ENCODE peak calls at places on chromosomes 12 and 14, in five cellular contexts. C is right lobe of liver, M is MM.1S, J is HepG2, R is transverse colon. P is an unnamed sample.

GRCh38 chr14:93953263-93953662 is 23.1 kb downstream of the ASB2 start:
- DNase-seq in M (no peak), R (peak; percentile 46), J (peak; percentile 50), C (no peak), P (no peak)

GRCh38 chr12:127546721-127547505 is 720.1 kb upstream of the TMEM132C start:
- DNase-seq in R (no peak), J (no peak), M (no peak), C (no peak), P (no peak)

GRCh38 chr12:108237272-108237671 is 101.8 kb downstream of the CMKLR1 start:
- DNase-seq in C (no peak), M (no peak), R (no peak), J (peak; percentile 7), P (no peak)

GRCh38 chr12:131833896-131834641 is 5.9 kb downstream of the MMP17 start:
- DNase-seq in R (no peak), M (no peak), C (no peak), J (no peak), P (no peak)

GRCh38 chr14:65482769-65483438 is 70.4 kb downstream of the FUT8 start:
- DNase-seq in R (no peak), C (no peak), M (no peak), J (no peak), P (no peak)

GRCh38 chr12:16155938-16156337 is 121.5 kb downstream of the SLC15A5 start:
- DNase-seq in C (no peak), M (no peak), J (no peak), R (no peak), P (no peak)

GRCh38 chr12:57517187-57517586 is 3.1 kb downstream of the DDIT3 start:
- DNase-seq in C (no peak), M (no peak), J (no peak), R (no peak), P (no peak)

GRCh38 chr12:19833775-19834501 is 394.6 kb downstream of the AEBP2 start:
- DNase-seq in J (no peak), C (no peak), M (no peak), R (no peak), P (peak; percentile 3)

GRCh38 chr12:87922721-87923120 is 106.5 kb downstream of the C12orf50 start:
- DNase-seq in C (no peak), M (no peak), R (no peak), J (no peak), P (no peak)

GRCh38 chr12:80041071-80041470 is 58.3 kb upstream of the OTOGL start:
- DNase-seq in R (no peak), M (no peak), J (no peak), C (no peak), P (no peak)
- H3K4me3 ChIP-seq in R (no peak overlapping the region), M (no peak overlapping the region), J (no peak overlapping the region), C (no peak overlapping the region), P (no peak overlapping the region)

GRCh38 chr14:99247091-99247729 is 24.8 kb downstream of the BCL11B start:
- DNase-seq in C (no peak), M (no peak), R (no peak), J (no peak), P (no peak)
- H3K4me3 ChIP-seq in C (no peak overlapping the region), M (no peak overlapping the region), R (peak overlapping the region; percentile 28), J (no peak overlapping the region), P (no peak overlapping the region)

GRCh38 chr14:100823488-100823887 is 2.4 kb upstream of the MEG3 start:
- DNase-seq in C (no peak), J (no peak), M (no peak), R (no peak), P (no peak)

GRCh38 chr14:100825691-100826331 is at the start of gene MEG3:
- DNase-seq in C (no peak), J (no peak), M (no peak), R (peak; percentile 22), P (no peak)

GRCh38 chr14:100824156-100824555 is 1.8 kb upstream of the MEG3 start:
- DNase-seq in M (no peak), R (no peak), C (peak; percentile 53), J (no peak), P (no peak)

GRCh38 chr14:100826371-100827139 is 637 bp downstream of the MEG3 start:
- DNase-seq in M (no peak), R (no peak), J (no peak), C (no peak), P (no peak)

GRCh38 chr14:100824946-100825690 is 800 bp upstream of the MEG3 start:
- DNase-seq in M (no peak), J (no peak), C (no peak), R (no peak), P (no peak)
- H3K4me3 ChIP-seq in M (no peak overlapping the region), J (no peak overlapping the region), C (no peak overlapping the region), R (peak overlapping the region; percentile 37), P (no peak overlapping the region)

DNA sequence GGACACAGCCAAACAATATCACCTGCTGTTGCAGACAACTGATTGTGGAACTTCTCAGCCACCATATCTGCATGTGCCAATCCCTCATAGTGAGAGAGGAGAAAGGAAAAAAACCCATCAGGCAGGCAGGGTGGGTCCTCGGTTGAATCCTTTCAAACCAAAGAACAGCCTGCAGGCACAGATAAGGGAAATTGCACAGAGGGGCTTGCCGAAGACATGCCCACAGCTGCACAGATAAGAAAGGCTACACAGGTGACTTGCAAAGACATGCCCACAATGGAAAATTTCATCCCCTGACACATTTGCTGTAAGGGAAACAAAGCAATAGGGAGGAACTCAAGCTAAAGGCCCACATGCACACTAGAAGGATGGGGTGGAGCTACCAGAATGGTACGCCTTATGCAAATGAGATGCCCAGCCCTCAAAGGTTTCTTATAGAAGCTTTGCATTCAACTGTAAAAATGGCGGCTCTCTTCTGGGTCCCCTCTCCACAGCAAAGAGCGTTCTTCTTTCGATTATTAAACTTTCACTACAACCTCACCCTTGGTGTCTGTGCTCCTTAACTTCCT is 170.0 kb upstream of the TMPO start:
- DNase-seq in M (no peak), J (no peak), R (no peak), C (no peak), P (peak; percentile 46)
- H3K4me3 ChIP-seq in M (no peak overlapping the region), J (no peak overlapping the region), R (no peak overlapping the region), C (no peak overlapping the region), P (no peak overlapping the region)

GRCh38 chr12:85657836-85658235 is 178.4 kb downstream of the RASSF9 start:
- DNase-seq in C (no peak), M (no peak), J (no peak), R (no peak), P (no peak)
- H3K4me3 ChIP-seq in C (no peak overlapping the region), M (no peak overlapping the region), J (no peak overlapping the region), R (no peak overlapping the region), P (no peak overlapping the region)

GRCh38 chr14:60091550-60092511 is at the start of gene PCNX4:
- DNase-seq in J (peak; percentile 94), C (peak; percentile 98), R (peak; percentile 98), M (peak; percentile 91), P (peak; percentile 99)

GRCh38 chr14:60092516-60092915 is 793 bp downstream of the PCNX4 start:
- DNase-seq in C (no peak), J (peak; percentile 39), R (peak; percentile 18), M (peak; percentile 9), P (peak; percentile 31)

GRCh38 chr14:60093088-60093487 is 1.4 kb downstream of the PCNX4 start:
- DNase-seq in C (no peak), R (no peak), M (no peak), J (no peak), P (no peak)

GRCh38 chr14:60094306-60094897 is 2.7 kb downstream of the PCNX4 start:
- DNase-seq in M (no peak), R (no peak), C (no peak), J (peak; percentile 90), P (peak; percentile 79)

DNA sequence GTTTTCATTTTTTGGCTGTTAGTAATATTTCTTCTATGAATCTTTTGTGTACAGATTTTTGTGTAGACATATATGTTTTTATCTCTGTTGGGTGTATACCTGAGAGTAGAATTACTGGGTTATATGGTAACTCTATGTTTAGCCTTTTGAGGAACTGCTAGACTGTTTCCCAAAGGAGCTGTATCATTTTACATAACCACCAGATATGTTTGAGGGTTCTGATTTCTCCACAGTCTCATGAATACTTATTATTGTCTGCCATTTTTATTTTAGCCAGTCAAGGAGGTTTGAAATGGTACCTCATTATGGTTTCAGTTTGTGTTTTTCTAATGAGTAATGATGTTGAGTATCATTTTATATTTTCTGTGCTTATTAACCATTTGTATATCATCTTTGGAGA is 1.9 kb downstream of the PCNX4 start:
- DNase-seq in J (no peak), R (no peak), C (no peak), M (no peak), P (no peak)
- H3K4me3 ChIP-seq in J (peak overlapping the region; percentile 95), R (peak overlapping the region; percentile 79), C (peak overlapping the region; percentile 66), M (peak overlapping the region; percentile 81), P (peak overlapping the region; percentile 78)

GRCh38 chr12:106302401-106303201 is at the start of gene TCP11L2:
- DNase-seq in C (peak; percentile 93), R (peak; percentile 92), M (peak; percentile 83), J (peak; percentile 49), P (peak; percentile 46)

GRCh38 chr12:106300761-106301160 is 1.8 kb upstream of the TCP11L2 start:
- DNase-seq in M (no peak), R (no peak), J (peak; percentile 46), C (no peak), P (no peak)

GRCh38 chr12:106301611-106302321 is 767 bp upstream of the TCP11L2 start:
- DNase-seq in M (peak; percentile 66), R (peak; percentile 88), J (no peak), C (peak; percentile 67), P (peak; percentile 66)

GRCh38 chr12:106299193-106299794 is 3.2 kb upstream of the TCP11L2 start:
- DNase-seq in M (no peak), J (no peak), C (no peak), R (no peak), P (no peak)

DNA sequence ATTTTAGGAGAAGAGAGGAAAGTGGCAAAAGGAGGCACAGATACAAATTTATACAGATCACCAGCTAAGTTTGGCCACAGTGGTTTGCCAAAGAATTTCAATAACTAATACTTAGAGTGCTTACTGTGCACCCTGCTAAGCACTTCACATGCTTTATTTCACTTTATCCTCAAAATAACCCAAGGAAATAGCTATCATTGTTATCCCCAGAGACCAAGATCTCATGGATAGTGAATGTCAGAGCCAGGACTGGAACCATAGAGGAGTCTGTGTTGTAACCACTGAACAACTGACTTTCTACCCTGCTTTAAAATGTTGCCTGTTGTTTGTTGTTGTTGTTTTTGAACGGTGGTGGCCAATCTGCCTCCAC is 1.3 kb upstream of the TCP11L2 start:
- DNase-seq in J (no peak), M (no peak), C (no peak), R (no peak), P (no peak)
- H3K4me3 ChIP-seq in J (peak overlapping the region; percentile 83), M (peak overlapping the region; percentile 78), C (no peak overlapping the region), R (peak overlapping the region; percentile 71), P (no peak overlapping the region)

DNA sequence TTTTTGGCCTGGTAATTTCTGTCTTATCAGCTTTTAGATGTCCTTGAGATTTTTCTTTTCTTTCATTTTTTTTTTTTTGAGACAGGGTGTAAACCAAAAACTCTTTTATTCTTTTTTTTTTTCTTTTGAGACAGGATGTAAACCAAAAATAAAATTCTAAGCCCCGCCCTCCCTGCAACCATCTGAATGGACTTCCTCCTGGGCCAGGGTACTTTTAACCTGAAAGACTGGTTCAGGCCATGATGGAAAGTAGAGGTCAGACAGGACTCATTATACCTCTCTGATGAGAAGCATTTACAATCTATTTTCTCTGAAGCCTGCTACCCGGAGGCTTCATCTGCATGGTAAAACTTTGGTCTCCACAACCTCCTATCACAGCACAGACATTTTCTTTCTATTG is 33.5 kb upstream of the TCL1B start:
- DNase-seq in J (no peak), R (no peak), C (no peak), M (no peak), P (no peak)
- H3K4me3 ChIP-seq in J (no peak overlapping the region), R (no peak overlapping the region), C (no peak overlapping the region), M (no peak overlapping the region), P (no peak overlapping the region)